ENCODE peak calls at places on chromosomes 7 and 10, in eight cellular contexts. One of them, this sample, is unnamed.

GRCh38 chr7:84647797-84648762 is 453.5 kb upstream of the SEMA3A start:
- DNase-seq in GM23248: peak
- DNase-seq in transverse colon: no peak
- DNase-seq in colonic mucosa: no peak
- DNase-seq in NAMALWA: no peak
- DNase-seq in B cell: no peak
- DNase-seq in T-helper 1 cell: no peak
- DNase-seq in T-helper 9 cell: no peak
- DNase-seq in this sample: no peak

GRCh38 chr10:96222441-96222840 is 48.9 kb downstream of the BLNK start:
- DNase-seq in GM23248: no peak
- DNase-seq in transverse colon: no peak
- DNase-seq in colonic mucosa: peak
- DNase-seq in NAMALWA: no peak
- DNase-seq in B cell: no peak
- DNase-seq in T-helper 1 cell: no peak
- DNase-seq in T-helper 9 cell: no peak
- DNase-seq in this sample: no peak

GRCh38 chr7:134513169-134513752 is 14.1 kb upstream of the AKR1B10 start:
- DNase-seq in GM23248: peak
- DNase-seq in transverse colon: peak
- DNase-seq in colonic mucosa: peak
- DNase-seq in NAMALWA: peak
- DNase-seq in B cell: no peak
- DNase-seq in T-helper 1 cell: no peak
- DNase-seq in T-helper 9 cell: peak
- DNase-seq in this sample: peak

GRCh38 chr7:87016606-87017005 is 42.8 kb downstream of the ELAPOR2 start:
- DNase-seq in GM23248: no peak
- DNase-seq in transverse colon: no peak
- DNase-seq in colonic mucosa: no peak
- DNase-seq in NAMALWA: no peak
- DNase-seq in B cell: no peak
- DNase-seq in T-helper 1 cell: no peak
- DNase-seq in T-helper 9 cell: no peak
- DNase-seq in this sample: no peak

GRCh38 chr7:107582906-107583305 is 2.9 kb downstream of the BCAP29 start:
- DNase-seq in GM23248: peak
- DNase-seq in transverse colon: no peak
- DNase-seq in colonic mucosa: no peak
- DNase-seq in NAMALWA: no peak
- DNase-seq in B cell: no peak
- DNase-seq in T-helper 1 cell: no peak
- DNase-seq in T-helper 9 cell: no peak
- DNase-seq in this sample: no peak

GRCh38 chr7:156547884-156548561 is 92.6 kb upstream of the RNF32 start:
- DNase-seq in GM23248: no peak
- DNase-seq in transverse colon: no peak
- DNase-seq in colonic mucosa: no peak
- DNase-seq in NAMALWA: no peak
- DNase-seq in B cell: no peak
- DNase-seq in T-helper 1 cell: no peak
- DNase-seq in T-helper 9 cell: no peak
- DNase-seq in this sample: no peak

GRCh38 chr7:7829667-7830066 is 111.3 kb upstream of the RPA3 start:
- DNase-seq in GM23248: no peak
- DNase-seq in transverse colon: no peak
- DNase-seq in colonic mucosa: no peak
- DNase-seq in NAMALWA: no peak
- DNase-seq in B cell: no peak
- DNase-seq in T-helper 1 cell: no peak
- DNase-seq in T-helper 9 cell: no peak
- DNase-seq in this sample: no peak

GRCh38 chr10:1233031-1233430 is 176.8 kb downstream of the WDR37 start:
- DNase-seq in GM23248: no peak
- DNase-seq in transverse colon: no peak
- DNase-seq in colonic mucosa: no peak
- DNase-seq in NAMALWA: no peak
- DNase-seq in B cell: no peak
- DNase-seq in T-helper 1 cell: no peak
- DNase-seq in T-helper 9 cell: no peak
- DNase-seq in this sample: no peak

GRCh38 chr10:130213286-130214080 is 77.3 kb downstream of the GLRX3 start:
- DNase-seq in GM23248: no peak
- DNase-seq in transverse colon: no peak
- DNase-seq in colonic mucosa: no peak
- DNase-seq in NAMALWA: no peak
- DNase-seq in B cell: no peak
- DNase-seq in T-helper 1 cell: no peak
- DNase-seq in T-helper 9 cell: no peak
- DNase-seq in this sample: no peak